ENCODE peak calls at places on chromosomes 6 and 20, in eight cellular contexts. One of them, this sample, is unnamed.
A peak's percentile ranks its signal among the peaks of the same experiment; 100 is the strongest.

GRCh38 chr6:30185846-30186484 is 22.6 kb downstream of the TRIM15 start:
- DNase-seq in MM.1S: no peak
- DNase-seq in IMR-90: no peak
- DNase-seq in psoas muscle: no peak
- DNase-seq in HCT116: no peak
- DNase-seq in heart left ventricle: no peak
- DNase-seq in uterus: no peak
- DNase-seq in body of pancreas: no peak
- DNase-seq in this sample: no peak

GRCh38 chr6:73969982-73970960 is 274.3 kb downstream of the CD109 start:
- DNase-seq in MM.1S: peak; percentile 28
- DNase-seq in IMR-90: peak; percentile 67
- DNase-seq in psoas muscle: no peak
- DNase-seq in HCT116: peak; percentile 74
- DNase-seq in heart left ventricle: no peak
- DNase-seq in uterus: no peak
- DNase-seq in body of pancreas: peak; percentile 16
- DNase-seq in this sample: no peak

GRCh38 chr20:44901972-44902371 is 7.9 kb upstream of the PABPC1L start:
- DNase-seq in MM.1S: no peak
- DNase-seq in IMR-90: peak; percentile 81
- DNase-seq in psoas muscle: no peak
- DNase-seq in HCT116: no peak
- DNase-seq in heart left ventricle: no peak
- DNase-seq in uterus: no peak
- DNase-seq in body of pancreas: no peak
- DNase-seq in this sample: no peak

GRCh38 chr6:26421259-26422144 is 18.8 kb upstream of the BTN3A3 start:
- DNase-seq in MM.1S: peak; percentile 81
- DNase-seq in IMR-90: peak; percentile 92
- DNase-seq in psoas muscle: peak; percentile 74
- DNase-seq in HCT116: peak; percentile 86
- DNase-seq in heart left ventricle: peak; percentile 71
- DNase-seq in uterus: peak; percentile 61
- DNase-seq in body of pancreas: peak; percentile 84
- DNase-seq in this sample: peak; percentile 80

GRCh38 chr6:15308445-15309213 is 62.8 kb downstream of the JARID2 start:
- DNase-seq in MM.1S: no peak
- DNase-seq in IMR-90: peak; percentile 40
- DNase-seq in psoas muscle: no peak
- DNase-seq in HCT116: no peak
- DNase-seq in heart left ventricle: no peak
- DNase-seq in uterus: no peak
- DNase-seq in body of pancreas: no peak
- DNase-seq in this sample: no peak

GRCh38 chr20:62056975-62057374 is 8.7 kb downstream of the TAF4 start:
- DNase-seq in MM.1S: no peak
- DNase-seq in IMR-90: no peak
- DNase-seq in psoas muscle: no peak
- DNase-seq in HCT116: no peak
- DNase-seq in heart left ventricle: no peak
- DNase-seq in uterus: no peak
- DNase-seq in body of pancreas: no peak
- DNase-seq in this sample: no peak

GRCh38 chr6:41462980-41463930 is 82.9 kb upstream of the FOXP4 start:
- DNase-seq in MM.1S: peak; percentile 26
- DNase-seq in IMR-90: peak; percentile 77
- DNase-seq in psoas muscle: peak; percentile 76
- DNase-seq in HCT116: peak; percentile 27
- DNase-seq in heart left ventricle: peak; percentile 69
- DNase-seq in uterus: peak; percentile 75
- DNase-seq in body of pancreas: peak; percentile 84
- DNase-seq in this sample: peak; percentile 79

GRCh38 chr20:49603209-49603627 is 35.3 kb upstream of the PTGIS start:
- DNase-seq in MM.1S: no peak
- DNase-seq in IMR-90: peak; percentile 45
- DNase-seq in psoas muscle: peak; percentile 67
- DNase-seq in HCT116: no peak
- DNase-seq in heart left ventricle: no peak
- DNase-seq in uterus: peak; percentile 67
- DNase-seq in body of pancreas: no peak
- DNase-seq in this sample: no peak

GRCh38 chr6:160269122-160269521 is 10.5 kb upstream of the SLC22A2 start:
- DNase-seq in MM.1S: no peak
- DNase-seq in IMR-90: no peak
- DNase-seq in psoas muscle: no peak
- DNase-seq in HCT116: no peak
- DNase-seq in heart left ventricle: no peak
- DNase-seq in uterus: no peak
- DNase-seq in body of pancreas: no peak
- DNase-seq in this sample: no peak

GRCh38 chr6:40287296-40287820 is 299.8 kb downstream of the LRFN2 start:
- DNase-seq in MM.1S: no peak
- DNase-seq in IMR-90: no peak
- DNase-seq in psoas muscle: no peak
- DNase-seq in HCT116: no peak
- DNase-seq in heart left ventricle: no peak
- DNase-seq in uterus: no peak
- DNase-seq in body of pancreas: no peak
- DNase-seq in this sample: no peak

GRCh38 chr20:37567671-37568588 is 40.3 kb upstream of the BLCAP start:
- DNase-seq in MM.1S: no peak
- DNase-seq in IMR-90: no peak
- DNase-seq in psoas muscle: peak; percentile 33
- DNase-seq in HCT116: no peak
- DNase-seq in heart left ventricle: no peak
- DNase-seq in uterus: no peak
- DNase-seq in body of pancreas: no peak
- DNase-seq in this sample: no peak

GRCh38 chr20:41218466-41218865 is 81.1 kb downstream of the PLCG1 start:
- DNase-seq in MM.1S: no peak
- DNase-seq in IMR-90: peak; percentile 73
- DNase-seq in psoas muscle: no peak
- DNase-seq in HCT116: no peak
- DNase-seq in heart left ventricle: no peak
- DNase-seq in uterus: no peak
- DNase-seq in body of pancreas: no peak
- DNase-seq in this sample: no peak

GRCh38 chr6:105317607-105318533 is 85.0 kb downstream of the PREP start:
- DNase-seq in MM.1S: no peak
- DNase-seq in IMR-90: no peak
- DNase-seq in psoas muscle: no peak
- DNase-seq in HCT116: peak; percentile 15
- DNase-seq in heart left ventricle: no peak
- DNase-seq in uterus: no peak
- DNase-seq in body of pancreas: peak; percentile 21
- DNase-seq in this sample: no peak

GRCh38 chr6:41451515-41452163 is 94.5 kb upstream of the FOXP4 start:
- DNase-seq in MM.1S: no peak
- DNase-seq in IMR-90: peak; percentile 59
- DNase-seq in psoas muscle: peak; percentile 74
- DNase-seq in HCT116: no peak
- DNase-seq in heart left ventricle: peak; percentile 59
- DNase-seq in uterus: peak; percentile 68
- DNase-seq in body of pancreas: no peak
- DNase-seq in this sample: peak; percentile 81

GRCh38 chr6:6333498-6333897 is 13.0 kb upstream of the F13A1 start:
- DNase-seq in MM.1S: no peak
- DNase-seq in IMR-90: no peak
- DNase-seq in psoas muscle: no peak
- DNase-seq in HCT116: no peak
- DNase-seq in heart left ventricle: no peak
- DNase-seq in uterus: no peak
- DNase-seq in body of pancreas: peak; percentile 20
- DNase-seq in this sample: no peak

GRCh38 chr6:32622545-32623401 is 14.4 kb upstream of the HLA-DQA1 start:
- DNase-seq in MM.1S: peak; percentile 86
- DNase-seq in IMR-90: peak; percentile 28
- DNase-seq in psoas muscle: peak; percentile 57
- DNase-seq in HCT116: no peak
- DNase-seq in heart left ventricle: no peak
- DNase-seq in uterus: peak; percentile 18
- DNase-seq in body of pancreas: peak; percentile 52
- DNase-seq in this sample: no peak

GRCh38 chr6:137736048-137736846 is 130.8 kb upstream of the TNFAIP3 start:
- DNase-seq in MM.1S: peak; percentile 80
- DNase-seq in IMR-90: no peak
- DNase-seq in psoas muscle: no peak
- DNase-seq in HCT116: no peak
- DNase-seq in heart left ventricle: no peak
- DNase-seq in uterus: no peak
- DNase-seq in body of pancreas: no peak
- DNase-seq in this sample: no peak

GRCh38 chr6:38307730-38308129 is 332.0 kb downstream of the BTBD9 start:
- DNase-seq in MM.1S: no peak
- DNase-seq in IMR-90: no peak
- DNase-seq in psoas muscle: no peak
- DNase-seq in HCT116: no peak
- DNase-seq in heart left ventricle: no peak
- DNase-seq in uterus: no peak
- DNase-seq in body of pancreas: no peak
- DNase-seq in this sample: no peak

GRCh38 chr6:100467144-100468012 is 2.7 kb upstream of the SIM1 start:
- DNase-seq in MM.1S: no peak
- DNase-seq in IMR-90: no peak
- DNase-seq in psoas muscle: no peak
- DNase-seq in HCT116: no peak
- DNase-seq in heart left ventricle: no peak
- DNase-seq in uterus: no peak
- DNase-seq in body of pancreas: no peak
- DNase-seq in this sample: no peak

DNA sequence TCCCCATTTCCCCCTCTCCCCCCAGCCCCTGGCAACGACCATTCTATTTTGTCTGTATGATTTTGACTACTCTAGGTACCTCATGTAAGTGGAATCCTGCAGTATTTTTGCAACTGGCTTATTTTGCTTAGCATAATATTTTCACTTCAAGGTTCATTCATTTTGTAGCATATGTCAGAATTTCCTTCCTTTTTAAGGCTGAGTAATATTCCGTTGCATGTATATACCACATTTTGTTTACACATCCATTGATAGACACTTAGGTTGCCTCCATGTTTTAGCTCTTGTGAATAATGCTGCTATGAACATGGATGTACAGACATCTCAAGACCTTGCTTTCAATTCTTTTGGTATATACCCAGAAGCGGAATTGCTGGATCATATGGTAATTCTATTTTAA is 1.4 kb upstream of the UQCC2 start:
- DNase-seq in MM.1S: no peak
- DNase-seq in IMR-90: no peak
- DNase-seq in psoas muscle: no peak
- DNase-seq in HCT116: no peak
- DNase-seq in heart left ventricle: no peak
- DNase-seq in uterus: no peak
- DNase-seq in body of pancreas: no peak
- DNase-seq in this sample: no peak
- H3K27ac ChIP-seq in MM.1S: no peak overlapping the region
- H3K27ac ChIP-seq in IMR-90: no peak overlapping the region
- H3K27ac ChIP-seq in psoas muscle: no peak overlapping the region
- H3K27ac ChIP-seq in HCT116: no peak overlapping the region
- H3K27ac ChIP-seq in heart left ventricle: no peak overlapping the region
- H3K27ac ChIP-seq in uterus: no peak overlapping the region
- H3K27ac ChIP-seq in body of pancreas: no peak overlapping the region
- H3K27ac ChIP-seq in this sample: no peak overlapping the region

GRCh38 chr20:14989891-14990290 is 652.5 kb upstream of the FLRT3 start:
- DNase-seq in MM.1S: no peak
- DNase-seq in IMR-90: no peak
- DNase-seq in psoas muscle: no peak
- DNase-seq in HCT116: no peak
- DNase-seq in heart left ventricle: no peak
- DNase-seq in uterus: no peak
- DNase-seq in body of pancreas: no peak
- DNase-seq in this sample: no peak
- H3K4me1 ChIP-seq in MM.1S: no peaks in the 10 kb centered on the region
- H3K4me1 ChIP-seq in IMR-90: no peaks in the 10 kb centered on the region
- H3K4me1 ChIP-seq in psoas muscle: no peaks in the 10 kb centered on the region
- H3K4me1 ChIP-seq in HCT116: peaks cover 19% of the 10 kb centered on the region
- H3K4me1 ChIP-seq in heart left ventricle: no peaks in the 10 kb centered on the region
- H3K4me1 ChIP-seq in uterus: no peaks in the 10 kb centered on the region
- H3K4me1 ChIP-seq in body of pancreas: peaks cover 24% of the 10 kb centered on the region
- H3K4me1 ChIP-seq in this sample: peaks cover 2% of the 10 kb centered on the region

GRCh38 chr6:3455121-3455489 is 1.7 kb downstream of the SLC22A23 start:
- DNase-seq in MM.1S: no peak
- DNase-seq in IMR-90: no peak
- DNase-seq in psoas muscle: no peak
- DNase-seq in HCT116: no peak
- DNase-seq in heart left ventricle: no peak
- DNase-seq in uterus: no peak
- DNase-seq in body of pancreas: peak; percentile 47
- DNase-seq in this sample: no peak
- H3K27ac ChIP-seq in MM.1S: no peak overlapping the region
- H3K27ac ChIP-seq in IMR-90: no peak overlapping the region
- H3K27ac ChIP-seq in psoas muscle: peak overlapping the region; percentile 1
- H3K27ac ChIP-seq in HCT116: no peak overlapping the region
- H3K27ac ChIP-seq in heart left ventricle: no peak overlapping the region
- H3K27ac ChIP-seq in uterus: no peak overlapping the region
- H3K27ac ChIP-seq in body of pancreas: peak overlapping the region; percentile 60
- H3K27ac ChIP-seq in this sample: no peak overlapping the region

GRCh38 chr6:145275019-145275418 is 460.3 kb downstream of the EPM2A start:
- DNase-seq in MM.1S: no peak
- DNase-seq in IMR-90: no peak
- DNase-seq in psoas muscle: no peak
- DNase-seq in HCT116: no peak
- DNase-seq in heart left ventricle: no peak
- DNase-seq in uterus: no peak
- DNase-seq in body of pancreas: no peak
- DNase-seq in this sample: no peak

GRCh38 chr6:145276746-145277145 is 458.6 kb downstream of the EPM2A start:
- DNase-seq in MM.1S: no peak
- DNase-seq in IMR-90: peak; percentile 30
- DNase-seq in psoas muscle: no peak
- DNase-seq in HCT116: no peak
- DNase-seq in heart left ventricle: no peak
- DNase-seq in uterus: no peak
- DNase-seq in body of pancreas: no peak
- DNase-seq in this sample: no peak

GRCh38 chr6:145274083-145274482 is 461.2 kb downstream of the EPM2A start:
- DNase-seq in MM.1S: no peak
- DNase-seq in IMR-90: no peak
- DNase-seq in psoas muscle: no peak
- DNase-seq in HCT116: no peak
- DNase-seq in heart left ventricle: no peak
- DNase-seq in uterus: no peak
- DNase-seq in body of pancreas: no peak
- DNase-seq in this sample: no peak

GRCh38 chr6:145277358-145278097 is 457.8 kb downstream of the EPM2A start:
- DNase-seq in MM.1S: no peak
- DNase-seq in IMR-90: no peak
- DNase-seq in psoas muscle: no peak
- DNase-seq in HCT116: no peak
- DNase-seq in heart left ventricle: no peak
- DNase-seq in uterus: no peak
- DNase-seq in body of pancreas: no peak
- DNase-seq in this sample: no peak

DNA sequence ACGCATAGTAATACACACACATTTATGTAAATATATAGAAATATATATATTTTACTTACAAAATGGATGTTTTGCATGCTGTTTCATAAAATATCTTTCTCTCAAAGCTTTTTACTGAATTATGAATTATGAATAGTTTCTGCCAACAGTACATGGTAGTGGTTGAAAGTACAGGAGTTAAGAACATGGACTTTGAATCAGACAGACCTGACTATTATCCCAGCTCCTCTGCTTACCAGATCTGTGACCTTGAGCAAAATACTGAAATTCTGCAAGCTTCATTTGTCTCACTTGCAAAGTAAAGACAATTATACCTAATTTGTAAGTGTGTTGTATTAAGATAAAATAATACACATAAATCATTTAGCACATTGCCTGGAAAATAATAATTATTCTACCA is 459.5 kb downstream of the EPM2A start:
- DNase-seq in MM.1S: no peak
- DNase-seq in IMR-90: no peak
- DNase-seq in psoas muscle: no peak
- DNase-seq in HCT116: no peak
- DNase-seq in heart left ventricle: no peak
- DNase-seq in uterus: no peak
- DNase-seq in body of pancreas: no peak
- DNase-seq in this sample: no peak
- H3K4me1 ChIP-seq in MM.1S: no peaks in the 10 kb centered on the region
- H3K4me1 ChIP-seq in IMR-90: peaks cover 2% of the 10 kb centered on the region
- H3K4me1 ChIP-seq in psoas muscle: peaks cover 2% of the 10 kb centered on the region
- H3K4me1 ChIP-seq in HCT116: no peaks in the 10 kb centered on the region
- H3K4me1 ChIP-seq in heart left ventricle: no peaks in the 10 kb centered on the region
- H3K4me1 ChIP-seq in uterus: no peaks in the 10 kb centered on the region
- H3K4me1 ChIP-seq in body of pancreas: no peaks in the 10 kb centered on the region
- H3K4me1 ChIP-seq in this sample: no peaks in the 10 kb centered on the region